ENCODE peak calls at places on chromosomes 1 and 21, in four cellular contexts. V, A, C and W are unnamed samples.

GRCh38 chr1:23930861-23931471 is 17.8 kb upstream of the CNR2 start:
- DNase-seq in V (no peak), A (peak; percentile 60), C (no peak), W (no peak)

GRCh38 chr1:6490181-6491075 is 1.0 kb downstream of the PLEKHG5 start:
- DNase-seq in V (no peak), A (peak; percentile 67), C (no peak), W (no peak)

GRCh38 chr1:162538815-162539431 is 22.6 kb upstream of the UAP1 start:
- DNase-seq in V (no peak), A (no peak), C (no peak), W (no peak)

GRCh38 chr1:5324903-5325302 is 667.3 kb downstream of the NPHP4 start:
- DNase-seq in V (no peak), A (no peak), C (no peak), W (no peak)

GRCh38 chr1:185431612-185432011 is 114.6 kb upstream of the IVNS1ABP start:
- DNase-seq in V (no peak), A (no peak), C (no peak), W (no peak)

GRCh38 chr1:87370519-87370918 is 41.8 kb downstream of the LMO4 start:
- DNase-seq in V (no peak), A (no peak), C (no peak), W (no peak)

GRCh38 chr1:45615885-45616284 is 8.0 kb downstream of the CCDC17 start:
- DNase-seq in V (no peak), A (no peak), C (no peak), W (no peak)

GRCh38 chr1:196144588-196144987 is 463.7 kb downstream of the KCNT2 start:
- DNase-seq in V (no peak), A (no peak), C (no peak), W (no peak)

GRCh38 chr1:58785424-58786058 is 1.7 kb upstream of the JUN start:
- DNase-seq in V (peak; percentile 81), A (peak; percentile 80), C (peak; percentile 82), W (no peak)

GRCh38 chr21:14620152-14620551 is 74.0 kb upstream of the SAMSN1 start:
- DNase-seq in V (no peak), A (no peak), C (no peak), W (no peak)

GRCh38 chr1:74523873-74524480 is 11.6 kb upstream of the LRRC53 start:
- DNase-seq in V (no peak), A (no peak), C (no peak), W (no peak)

GRCh38 chr1:182299728-182300581 is 91.6 kb downstream of the GLUL start:
- DNase-seq in V (no peak), A (peak; percentile 62), C (peak; percentile 64), W (no peak)

GRCh38 chr1:46401514-46401913 is 7.4 kb downstream of the FAAH start:
- DNase-seq in V (no peak), A (no peak), C (no peak), W (no peak)

GRCh38 chr1:179818743-179819173 is 58.8 kb downstream of the TOR1AIP2 start:
- DNase-seq in V (no peak), A (no peak), C (peak; percentile 24), W (no peak)

GRCh38 chr1:168138134-168138533 is 1.4 kb upstream of the GPR161 start:
- DNase-seq in V (no peak), A (no peak), C (no peak), W (no peak)

GRCh38 chr1:22285545-22286396 is 142.9 kb upstream of the WNT4 start:
- DNase-seq in V (peak; percentile 10), A (peak; percentile 10), C (no peak), W (no peak)

GRCh38 chr1:41811978-41812852 is 106.5 kb downstream of the HIVEP3 start:
- DNase-seq in V (no peak), A (peak; percentile 54), C (peak; percentile 60), W (no peak)

GRCh38 chr1:194684636-194685035 is 1498.2 kb upstream of the B3GALT2 start:
- DNase-seq in V (no peak), A (no peak), C (no peak), W (no peak)

GRCh38 chr1:153938996-153939395 is 7.5 kb downstream of the DENND4B start:
- DNase-seq in V (no peak), A (no peak), C (no peak), W (no peak)

GRCh38 chr1:209583408-209583807 is at the start of gene CAMK1G:
- DNase-seq in V (no peak), A (no peak), C (no peak), W (no peak)

GRCh38 chr1:20590313-20590777 is 1.4 kb downstream of the CDA start:
- DNase-seq in V (no peak), A (peak; percentile 57), C (peak; percentile 61), W (no peak)
- TF ChIP-seq POLR2A in V (no peak), A (no peak), C (no peak), W (no peak)

DNA sequence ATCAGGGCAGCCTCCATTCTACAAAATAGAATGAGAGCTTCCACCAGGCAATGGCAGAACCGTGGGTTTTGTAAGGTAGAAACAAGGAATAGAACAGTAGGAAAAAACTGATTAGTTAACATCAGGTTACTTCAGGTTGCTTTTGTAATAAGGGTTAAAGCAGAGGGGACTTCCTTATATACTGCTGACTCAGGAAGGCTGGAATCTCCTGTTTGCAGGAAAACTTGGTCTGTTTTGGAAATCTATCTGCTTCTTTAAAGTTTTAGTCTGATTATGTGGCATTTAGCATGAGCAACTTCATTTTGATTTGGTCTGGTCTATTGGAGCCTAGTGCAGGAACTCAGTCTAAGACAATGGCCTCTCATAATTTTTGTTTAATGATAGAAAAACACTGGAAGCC is 32.7 kb upstream of the RAB4A start:
- DNase-seq in V (no peak), A (no peak), C (no peak), W (no peak)
- H3K27ac ChIP-seq in V (no peak overlapping the region), A (no peak overlapping the region), C (no peak overlapping the region), W (no peak overlapping the region)

GRCh38 chr21:38768385-38769071 is 37.2 kb upstream of the ETS2 start:
- DNase-seq in V (no peak), A (no peak), C (no peak), W (no peak)
- TF ChIP-seq POLR2A in V (no peak), A (no peak), C (no peak), W (no peak)

GRCh38 chr1:37931148-37931492 is 15.7 kb downstream of the INPP5B start:
- DNase-seq in V (no peak), A (peak; percentile 43), C (no peak), W (no peak)
- H3K27ac ChIP-seq in V (peak overlapping the region; percentile 84), A (peak overlapping the region; percentile 80), C (peak overlapping the region; percentile 77), W (peak overlapping the region; percentile 83)